ENCODE peak calls at places on chromosomes 12 and 14, in five cellular contexts. G, L, J, A and K are unnamed samples.

GRCh38 chr14:68380304-68380840 is 412.5 kb downstream of the ZFP36L1 start:
- DNase-seq in G (no peak), J (no peak), L (no peak), A (no peak), K (no peak)

GRCh38 chr14:101625336-101626097 is 64.2 kb downstream of the DIO3 start:
- DNase-seq in A (no peak), G (no peak), J (no peak), L (no peak), K (no peak)

GRCh38 chr12:58171914-58172313 is 230.5 kb downstream of the ATP23 start:
- DNase-seq in A (peak), J (no peak), G (no peak), L (no peak), K (no peak)

GRCh38 chr12:48999371-49000131 is at the start of gene DDN:
- DNase-seq in J (no peak), G (peak), A (no peak), L (no peak), K (no peak)

GRCh38 chr12:11408096-11408495 is 12.7 kb upstream of the PRB2 start:
- DNase-seq in J (peak), G (no peak), A (no peak), L (no peak), K (no peak)

GRCh38 chr12:128729628-128730121 is 94.1 kb downstream of the SLC15A4 start:
- DNase-seq in A (no peak), L (no peak), J (no peak), G (no peak), K (no peak)

GRCh38 chr12:6825398-6826124 is 2.6 kb upstream of the P3H3 start:
- DNase-seq in G (peak), J (peak), L (peak), A (peak), K (peak)

GRCh38 chr12:126518596-126519200 is 1453.5 kb downstream of the AACS start:
- DNase-seq in J (no peak), A (peak), L (no peak), G (no peak), K (no peak)

GRCh38 chr14:91264151-91265150 is 19.9 kb upstream of the GPR68 start:
- DNase-seq in A (no peak), J (no peak), G (no peak), L (no peak), K (no peak)

GRCh38 chr14:24369463-24369862 is 1.5 kb downstream of the NFATC4 start:
- DNase-seq in J (no peak), A (no peak), L (no peak), G (no peak), K (no peak)

GRCh38 chr12:10392394-10392930 is 2.6 kb upstream of the KLRK1 start:
- DNase-seq in J (peak), L (peak), G (no peak), A (peak), K (no peak)

GRCh38 chr12:64968989-64969819 is 144.8 kb downstream of the TBC1D30 start:
- DNase-seq in A (peak), L (no peak), G (no peak), J (peak), K (no peak)

GRCh38 chr14:101824339-101824727 is 62.8 kb downstream of the PPP2R5C start:
- DNase-seq in G (no peak), J (no peak), L (no peak), A (peak), K (no peak)

GRCh38 chr12:19946549-19946948 is 421.8 kb upstream of the PDE3A start:
- DNase-seq in J (peak), G (no peak), A (peak), L (no peak), K (no peak)

GRCh38 chr14:103128631-103129300 is 5.5 kb downstream of the TNFAIP2 start:
- DNase-seq in J (peak), G (peak), L (no peak), A (no peak), K (no peak)

GRCh38 chr12:86719381-86719780 is 463.2 kb upstream of the MGAT4C start:
- DNase-seq in L (no peak), A (no peak), G (no peak), J (no peak), K (no peak)

GRCh38 chr12:22729898-22730443 is 105.0 kb downstream of the ETNK1 start:
- DNase-seq in A (peak), J (no peak), L (no peak), G (no peak), K (no peak)

GRCh38 chr12:104134882-104135281 is 3.1 kb downstream of the NFYB start:
- DNase-seq in L (no peak), A (no peak), J (no peak), G (no peak), K (no peak)

GRCh38 chr12:70853326-70853725 is 67.2 kb downstream of the PTPRR start:
- DNase-seq in G (no peak), J (no peak), L (peak), A (peak), K (no peak)

GRCh38 chr12:7856516-7856915 is 16.2 kb downstream of the SLC2A14 start:
- DNase-seq in L (no peak), A (no peak), J (no peak), G (no peak), K (no peak)

GRCh38 chr12:32836710-32837109 is 59.9 kb downstream of the PKP2 start:
- DNase-seq in J (no peak), G (no peak), L (no peak), A (no peak), K (no peak)

DNA sequence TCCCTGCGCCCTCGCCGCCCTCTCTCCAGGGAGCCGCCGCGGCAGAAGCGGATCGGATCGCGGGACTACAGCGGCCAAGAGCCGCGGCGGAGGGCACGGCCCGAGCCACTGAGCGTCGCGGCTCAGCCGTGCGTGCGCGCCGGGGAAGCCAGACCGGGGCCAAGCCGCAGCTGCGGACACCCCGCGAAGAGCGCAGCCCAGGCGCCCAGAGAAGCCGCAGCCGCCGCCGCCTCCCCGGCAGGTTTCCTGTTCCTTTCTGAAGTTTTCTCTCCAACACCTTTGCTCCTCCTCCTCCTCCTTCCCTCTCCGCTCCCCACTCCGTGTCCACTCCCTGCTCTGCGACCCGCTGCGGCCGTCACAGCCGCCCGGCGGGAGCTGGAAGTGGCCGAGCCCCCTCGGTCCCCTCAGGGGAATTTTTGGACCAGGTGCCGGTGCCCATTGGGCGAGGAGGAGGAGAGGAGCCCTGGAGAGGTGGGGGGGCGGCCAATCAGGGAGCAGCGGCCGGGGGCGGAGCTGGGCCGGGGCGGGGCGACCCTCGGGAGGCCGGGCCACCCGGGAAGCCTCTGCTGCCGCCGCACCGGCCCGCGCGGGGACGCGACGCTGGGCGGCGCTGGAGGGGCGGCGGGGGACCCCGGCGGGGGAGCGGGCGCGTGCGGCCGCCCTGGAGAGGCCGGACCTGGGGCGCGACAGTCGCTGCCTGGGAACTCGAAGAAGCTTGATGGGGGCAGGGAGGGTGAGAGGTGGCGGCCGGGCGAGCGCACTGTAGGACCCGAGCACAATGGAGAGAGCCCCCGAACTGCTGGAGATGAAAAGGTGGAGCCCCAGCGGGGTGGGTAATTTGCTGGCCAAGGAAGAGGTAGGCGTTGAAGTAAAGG is at the start of gene ITPR2:
- DNase-seq in A (peak), G (peak), J (peak), L (peak), K (peak)
- TF ChIP-seq CTCF in A (no peak), G (peak), J (peak), L (no peak), K (peak)

DNA sequence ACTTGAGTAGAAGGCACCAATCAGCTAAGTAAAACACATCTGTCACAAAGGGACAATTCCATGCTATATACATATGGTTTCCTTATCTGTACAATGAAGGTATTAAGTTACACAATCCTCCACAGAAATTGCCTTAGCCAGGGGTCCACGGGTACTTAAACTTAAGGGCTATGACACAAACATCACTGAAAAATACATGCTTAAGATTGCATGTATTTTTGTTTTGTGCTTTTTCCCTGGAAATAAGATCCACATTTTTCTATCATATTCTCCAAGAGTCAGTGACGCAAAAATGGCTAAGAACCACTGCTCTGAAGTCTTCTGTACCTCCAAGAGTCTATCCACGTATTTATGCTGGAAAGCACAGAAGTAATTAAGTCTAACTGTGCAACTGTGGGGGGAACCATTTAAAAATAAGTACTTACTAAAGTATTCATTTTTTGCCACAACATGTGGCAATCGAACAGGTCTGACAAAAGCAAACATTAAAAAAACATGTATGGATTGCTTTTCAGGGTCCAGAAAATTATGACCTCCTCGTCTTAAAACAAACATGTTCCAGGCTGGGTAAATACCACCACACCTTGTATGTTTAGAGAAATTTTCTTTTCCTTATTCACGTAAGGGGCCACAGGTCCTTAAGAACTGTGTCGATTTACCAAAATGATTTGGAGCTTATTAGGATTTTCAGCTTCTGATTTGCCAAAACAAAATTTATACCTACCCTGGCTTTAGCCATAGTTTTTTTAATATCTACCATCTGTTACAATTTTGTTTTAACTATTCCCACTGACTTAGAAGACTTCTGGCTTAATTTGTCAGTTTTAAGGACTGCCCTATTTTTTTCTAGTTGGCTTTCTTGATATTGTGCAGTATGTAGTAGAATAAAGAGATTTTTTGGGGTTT is 2.8 kb downstream of the SLC38A2 start:
- DNase-seq in G (no peak), L (no peak), A (no peak), J (no peak), K (no peak)
- TF ChIP-seq CTCF in G (no peak), L (no peak), A (no peak), J (no peak), K (no peak)

GRCh38 chr12:16939871-16940306 is 333.9 kb upstream of the LMO3 start:
- DNase-seq in A (peak), G (peak), L (no peak), J (peak), K (no peak)
- TF ChIP-seq CTCF in A (peak), G (peak), L (no peak), J (peak), K (peak)

GRCh38 chr14:105485720-105486332 is 860 bp upstream of the CRIP1 start:
- DNase-seq in A (no peak), G (peak), L (peak), J (no peak), K (no peak)
- TF ChIP-seq CTCF in A (peak), G (peak), L (no peak), J (no peak), K (peak)